ENCODE peak calls at places on chromosomes 1 and 21, in four cellular contexts. M, I, U and S are unnamed samples.

GRCh38 chr1:21082078-21082477 is 94.6 kb downstream of the EIF4G3 start:
- DNase-seq in I (no peak), M (no peak), U (no peak), S (no peak)

GRCh38 chr1:13550663-13551062 is 33.0 kb upstream of the PDPN start:
- DNase-seq in I (no peak), U (no peak), M (no peak), S (no peak)

GRCh38 chr1:230136453-230137327 is 69.7 kb downstream of the GALNT2 start:
- DNase-seq in U (no peak), M (no peak), I (peak), S (no peak)

GRCh38 chr1:24152631-24153494 is 9.9 kb upstream of the IL22RA1 start:
- DNase-seq in U (no peak), M (no peak), I (no peak), S (peak)

GRCh38 chr1:217370757-217371156 is 260.1 kb downstream of the GPATCH2 start:
- DNase-seq in I (no peak), M (no peak), U (no peak), S (no peak)

GRCh38 chr1:159025043-159025442 is 15.3 kb downstream of the IFI16 start:
- DNase-seq in M (no peak), I (no peak), U (no peak), S (no peak)

GRCh38 chr1:168235937-168236336 is 10.1 kb downstream of the SFT2D2 start:
- DNase-seq in I (no peak), U (no peak), M (no peak), S (no peak)

GRCh38 chr1:208030320-208031091 is 119.6 kb upstream of the CD34 start:
- DNase-seq in I (no peak), U (peak), M (peak), S (no peak)

GRCh38 chr1:205585169-205585834 is 46.5 kb downstream of the ELK4 start:
- DNase-seq in I (no peak), M (no peak), U (no peak), S (peak)

GRCh38 chr1:108521990-108522393 is 37.9 kb upstream of the EEIG2 start:
- DNase-seq in I (no peak), M (no peak), U (no peak), S (no peak)

GRCh38 chr1:19476440-19477190 is 8.7 kb downstream of the CAPZB start:
- DNase-seq in M (peak), U (peak), I (no peak), S (no peak)

GRCh38 chr21:31543191-31543590 is 116.3 kb upstream of the SOD1 start:
- DNase-seq in M (no peak), I (no peak), U (no peak), S (no peak)

GRCh38 chr1:174692313-174692712 is 244.5 kb downstream of the GPR52 start:
- DNase-seq in M (no peak), U (no peak), I (no peak), S (no peak)

GRCh38 chr1:11648732-11649158 is 5.5 kb downstream of the FBXO2 start:
- DNase-seq in M (peak), U (no peak), I (no peak), S (no peak)

GRCh38 chr1:27031235-27032118 is 18.8 kb upstream of the TENT5B start:
- DNase-seq in U (peak), I (peak), M (peak), S (peak)

GRCh38 chr1:18852501-18852900 is 7.0 kb downstream of the TAS1R2 start:
- DNase-seq in M (peak), I (no peak), U (no peak), S (no peak)

GRCh38 chr1:22711071-22711470 is 432 bp downstream of the EPHB2 start:
- DNase-seq in I (no peak), M (no peak), U (no peak), S (no peak)

GRCh38 chr1:236320671-236321070 is 38.9 kb upstream of the ERO1B start:
- DNase-seq in M (no peak), I (no peak), U (no peak), S (no peak)

GRCh38 chr1:75937034-75937433 is 4.8 kb upstream of the ASB17 start:
- DNase-seq in U (no peak), M (no peak), I (no peak), S (no peak)

GRCh38 chr1:94068096-94068830 is 52.7 kb downstream of the ABCA4 start:
- DNase-seq in I (no peak), M (no peak), U (peak), S (no peak)
- TF ChIP-seq POLR2AphosphoS5 in I (no peak), M (no peak), U (peak), S (no peak)

DNA sequence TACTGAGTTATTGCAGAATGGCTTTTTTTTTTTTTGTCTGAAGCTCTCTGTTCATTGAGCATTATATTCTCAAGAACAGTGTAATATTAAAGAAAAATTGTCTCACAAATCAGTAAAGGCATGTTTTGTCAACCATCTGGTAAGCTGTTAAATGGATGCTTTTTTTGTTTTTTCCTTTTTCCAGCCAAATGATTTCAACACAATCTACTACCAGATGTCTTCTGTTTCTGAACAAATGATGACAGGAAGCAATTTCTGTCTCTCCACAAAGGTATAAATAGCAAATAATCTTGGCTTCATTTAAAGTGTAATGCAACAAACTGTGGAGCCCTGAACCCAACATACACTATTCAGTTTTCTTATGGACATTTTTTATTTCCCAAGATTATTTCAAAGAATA is 78.6 kb upstream of the RGS2 start:
- DNase-seq in M (no peak), U (no peak), I (no peak), S (no peak)
- TF ChIP-seq POLR2AphosphoS5 in M (no peak), U (no peak), I (no peak), S (no peak)

DNA sequence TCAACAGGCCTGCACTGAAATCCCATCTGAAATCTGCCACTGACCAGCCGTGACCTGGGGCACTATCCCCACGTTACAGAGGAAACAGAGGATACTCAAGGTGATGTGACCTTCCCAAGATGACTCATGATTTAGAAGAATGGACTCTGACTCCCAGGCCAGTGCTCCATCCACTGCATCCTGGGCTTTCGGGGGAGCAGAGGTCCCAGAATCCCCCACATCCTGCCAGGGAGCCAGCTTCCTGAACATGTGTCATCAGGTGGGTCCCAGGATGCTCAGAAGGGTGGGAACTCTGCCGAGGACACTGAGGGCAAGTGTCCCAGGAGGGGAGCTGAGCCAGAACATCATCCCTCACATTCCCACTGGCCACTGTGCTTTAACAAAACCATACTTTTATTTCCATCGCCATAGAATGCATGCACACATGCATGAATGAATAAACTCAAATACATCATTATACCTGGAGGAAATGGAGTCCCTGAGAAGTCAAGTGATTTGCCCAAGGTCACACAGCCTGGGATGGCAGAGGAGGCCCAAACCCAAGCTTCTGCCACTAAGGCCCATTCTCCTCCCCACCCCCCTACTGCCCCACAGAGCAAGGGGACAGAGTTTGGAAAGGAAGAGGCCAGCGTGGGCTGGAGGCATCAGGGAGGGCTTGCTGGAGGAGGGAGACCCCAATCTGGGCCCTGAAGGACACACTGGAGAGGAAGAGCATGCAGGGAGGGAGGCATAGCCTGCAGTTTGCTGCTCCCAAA is 189.4 kb downstream of the MATN1 start:
- DNase-seq in I (no peak), M (no peak), U (no peak), S (peak)
- TF ChIP-seq POLR2AphosphoS5 in I (no peak), M (no peak), U (no peak), S (no peak)

DNA sequence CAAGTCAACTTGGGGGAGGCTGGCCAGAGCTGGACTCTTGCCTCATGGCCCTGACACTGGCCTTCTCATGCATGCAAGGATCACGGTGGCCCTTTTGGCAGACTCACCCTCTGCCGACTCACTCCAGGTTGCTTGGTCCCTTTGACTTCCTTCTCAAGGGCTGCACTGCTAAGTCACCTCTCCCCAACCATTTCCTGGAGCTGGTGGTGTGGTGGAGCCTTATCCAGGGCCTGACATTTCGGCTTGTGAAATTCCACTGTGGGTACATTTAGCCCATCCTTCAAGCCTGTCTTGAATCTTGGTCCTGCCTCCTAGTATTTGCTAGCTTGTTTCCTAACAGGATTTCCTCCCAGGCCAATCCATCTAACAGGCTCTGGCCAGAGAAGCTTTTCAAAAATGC is 52.5 kb upstream of the JUN start:
- DNase-seq in U (peak), I (no peak), M (no peak), S (no peak)
- TF ChIP-seq POLR2AphosphoS5 in U (no peak), I (no peak), M (peak), S (no peak)

GRCh38 chr1:1221887-1222574 is 8.1 kb upstream of the TNFRSF4 start:
- DNase-seq in I (no peak), U (no peak), M (no peak), S (no peak)

GRCh38 chr1:1225238-1225845 is 6.5 kb downstream of the SDF4 start:
- DNase-seq in M (peak), U (no peak), I (no peak), S (no peak)

GRCh38 chr1:1223891-1224290 is 7.9 kb downstream of the SDF4 start:
- DNase-seq in U (no peak), M (no peak), I (no peak), S (no peak)

GRCh38 chr1:1222575-1223225 is 8.7 kb upstream of the TNFRSF4 start:
- DNase-seq in I (no peak), U (no peak), M (no peak), S (no peak)

DNA sequence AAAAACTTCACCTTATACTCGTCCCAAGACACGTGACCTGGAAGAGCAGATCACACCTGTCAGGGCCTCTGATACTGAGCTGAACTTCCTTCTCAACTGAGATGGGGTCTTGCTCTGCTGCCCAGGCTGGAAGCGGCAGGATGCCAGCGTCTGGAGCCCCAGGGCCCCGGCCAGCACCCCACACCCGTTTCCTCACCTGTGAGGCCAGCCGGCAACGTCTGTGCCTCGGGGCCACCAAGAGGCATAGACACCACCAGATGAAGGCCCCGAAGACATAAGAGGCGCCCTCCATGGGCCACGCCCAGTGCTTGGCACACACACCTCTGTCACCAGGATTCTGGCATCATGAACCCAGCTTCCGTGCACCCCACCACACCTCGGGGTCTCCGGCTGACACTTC is 8.5 kb downstream of the SDF4 start:
- DNase-seq in U (no peak), I (no peak), M (no peak), S (no peak)
- TF ChIP-seq POLR2AphosphoS5 in U (no peak), I (no peak), M (no peak), S (no peak)

DNA sequence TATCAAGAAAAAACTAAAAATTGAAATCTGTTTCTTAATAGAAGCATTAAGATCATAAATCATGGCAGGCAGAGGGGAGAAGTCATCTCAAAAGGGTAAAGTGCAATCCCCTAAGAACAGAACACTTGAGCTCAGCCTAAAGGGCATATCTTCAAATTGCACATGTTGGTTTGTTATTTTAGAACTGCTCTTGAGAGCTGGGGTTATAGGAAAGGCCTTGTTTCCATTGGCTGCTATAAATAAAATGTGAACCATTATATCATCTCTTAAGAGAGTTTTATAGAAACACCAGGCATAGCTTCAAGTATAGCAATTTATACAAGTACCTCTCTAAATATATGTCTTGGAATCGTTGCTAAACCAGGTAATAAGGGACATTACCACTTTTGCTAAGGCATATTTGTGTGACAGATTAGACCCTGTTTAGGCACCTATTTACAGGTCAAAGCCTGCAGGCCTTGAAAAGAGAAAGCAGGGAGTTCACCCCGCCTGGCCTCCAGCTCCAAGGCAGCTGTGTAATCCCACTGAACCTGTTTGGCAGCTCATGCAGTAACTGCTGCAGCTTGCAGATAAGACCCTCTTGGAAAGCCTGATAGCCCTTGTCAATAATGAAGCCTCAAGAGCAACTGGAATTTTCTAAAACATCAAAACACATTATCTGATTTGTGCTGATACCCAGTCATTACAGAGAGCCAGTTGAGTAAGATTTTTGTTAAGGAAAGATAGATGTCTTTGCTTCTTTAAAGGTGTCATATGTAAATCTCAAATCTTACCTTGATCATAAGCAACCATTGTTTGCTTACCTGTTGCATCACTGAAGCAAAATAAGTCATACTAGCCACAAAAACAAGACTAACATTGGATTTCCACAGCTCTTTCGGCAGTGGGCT is 24.2 kb upstream of the SYDE2 start:
- DNase-seq in I (no peak), U (no peak), M (peak), S (no peak)
- TF ChIP-seq POLR2AphosphoS5 in I (no peak), U (no peak), M (no peak), S (no peak)

DNA sequence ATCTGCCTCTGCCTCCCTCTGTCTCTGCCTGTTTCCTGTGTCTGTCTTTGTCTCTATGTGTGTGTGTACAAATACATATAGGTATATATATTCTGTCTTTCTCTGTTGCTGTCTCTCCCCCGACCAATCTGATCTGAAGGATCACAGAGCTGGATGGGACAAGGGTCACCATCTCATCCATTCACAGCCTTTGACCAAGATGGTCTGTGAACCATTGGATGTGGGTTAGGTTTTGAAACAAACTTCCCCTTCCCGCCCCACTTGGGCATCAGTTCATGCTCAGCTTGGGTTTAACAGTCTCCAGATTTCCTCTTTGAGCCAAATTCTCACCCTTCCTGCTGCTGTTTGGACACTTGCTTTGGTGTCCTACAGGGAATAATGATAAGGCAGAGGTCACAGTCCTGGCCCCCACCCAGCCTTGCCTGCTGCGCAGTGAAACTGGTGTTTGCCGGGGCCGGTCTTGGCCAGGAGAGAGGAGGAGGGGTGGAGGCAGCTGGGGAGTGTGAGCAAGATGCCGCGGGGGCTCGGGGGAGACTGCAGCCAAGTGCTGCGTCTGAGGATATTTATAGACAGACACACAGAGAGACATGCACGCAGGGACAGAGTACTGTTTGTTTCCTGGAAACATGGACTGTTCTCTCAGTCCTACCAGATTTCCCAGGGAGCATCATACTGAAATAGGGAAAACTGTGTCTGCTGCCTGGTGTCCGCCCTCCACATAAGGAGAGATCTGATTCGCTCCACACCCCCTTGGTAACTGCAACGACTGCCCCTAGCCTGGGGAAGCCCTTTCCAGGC is 27.0 kb upstream of the BTG2 start:
- DNase-seq in U (peak), I (peak), M (peak), S (peak)
- TF ChIP-seq POLR2AphosphoS5 in U (no peak), I (peak), M (peak), S (no peak)

GRCh38 chr1:224735159-224735558 is 119.0 kb downstream of the CNIH3 start:
- DNase-seq in U (no peak), M (no peak), I (no peak), S (no peak)
- TF ChIP-seq POLR2AphosphoS5 in U (no peak), M (no peak), I (no peak), S (no peak)

DNA sequence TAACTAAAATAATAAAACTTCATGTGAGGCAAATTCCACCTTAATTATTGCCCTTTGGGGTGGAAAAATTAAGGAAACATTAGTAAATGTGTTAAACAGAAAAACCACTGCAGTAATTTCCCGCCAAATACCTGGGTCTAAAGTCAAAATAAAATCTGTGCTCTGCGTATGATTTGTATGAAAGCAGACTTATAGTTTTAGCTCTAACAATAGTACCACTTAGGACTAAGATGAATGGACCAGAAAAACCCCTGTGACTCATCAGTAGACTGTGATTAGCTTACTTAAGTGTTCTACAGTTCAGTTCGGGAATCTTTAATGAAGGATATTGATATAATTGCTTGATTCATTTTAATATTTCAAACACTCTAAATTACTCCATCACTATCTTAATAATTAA is 23.3 kb upstream of the C1orf105 start:
- DNase-seq in U (peak), I (no peak), M (no peak), S (no peak)
- TF ChIP-seq POLR2AphosphoS5 in U (no peak), I (no peak), M (no peak), S (no peak)